ENCODE peak calls at places on chromosomes 12 and 14, in five cellular contexts. K, H, N, W and D are unnamed samples.

GRCh38 chr12:94219622-94220302 is 71.4 kb downstream of the PLXNC1 start:
- DNase-seq in K (no peak), H (no peak), N (no peak), W (no peak), D (no peak)

GRCh38 chr14:96104469-96105057 is 65.4 kb downstream of the C14orf132 start:
- DNase-seq in K (peak), H (peak), N (peak), W (peak), D (peak)

GRCh38 chr14:72653026-72653425 is 240.9 kb downstream of the DPF3 start:
- DNase-seq in K (no peak), H (no peak), N (no peak), W (peak), D (no peak)

GRCh38 chr12:116979109-116979508 is 68.4 kb downstream of the FBXW8 start:
- DNase-seq in K (no peak), H (no peak), N (no peak), W (no peak), D (no peak)

GRCh38 chr12:8905546-8905945 is 8.8 kb upstream of the PHC1 start:
- DNase-seq in K (no peak), H (no peak), N (no peak), W (no peak), D (no peak)

GRCh38 chr12:6229823-6230222 is 29.6 kb downstream of the CD9 start:
- DNase-seq in K (peak), H (peak), N (peak), W (peak), D (peak)

GRCh38 chr14:74979442-74980397 is 23.0 kb upstream of the EIF2B2 start:
- DNase-seq in K (peak), H (no peak), N (no peak), W (peak), D (no peak)

GRCh38 chr12:62190921-62191746 is 69.1 kb upstream of the USP15 start:
- DNase-seq in K (no peak), H (no peak), N (no peak), W (no peak), D (no peak)

GRCh38 chr12:62724947-62725447 is 210.0 kb downstream of the PPM1H start:
- DNase-seq in K (peak), H (peak), N (peak), W (peak), D (peak)

GRCh38 chr12:12333980-12334709 is 15.9 kb downstream of the MANSC1 start:
- DNase-seq in K (peak), H (no peak), N (peak), W (peak), D (no peak)

GRCh38 chr12:115840159-115840558 is 437.3 kb downstream of the MED13L start:
- DNase-seq in K (peak), H (no peak), N (no peak), W (no peak), D (no peak)

GRCh38 chr14:70317969-70318634 is 41.4 kb downstream of the COX16 start:
- DNase-seq in K (peak), H (peak), N (peak), W (peak), D (peak)

GRCh38 chr12:122908915-122909314 is 13.0 kb upstream of the VPS37B start:
- DNase-seq in K (no peak), H (no peak), N (no peak), W (no peak), D (no peak)

GRCh38 chr12:32309811-32310755 is 89.3 kb upstream of the FGD4 start:
- DNase-seq in K (peak), H (no peak), N (peak), W (no peak), D (no peak)

DNA sequence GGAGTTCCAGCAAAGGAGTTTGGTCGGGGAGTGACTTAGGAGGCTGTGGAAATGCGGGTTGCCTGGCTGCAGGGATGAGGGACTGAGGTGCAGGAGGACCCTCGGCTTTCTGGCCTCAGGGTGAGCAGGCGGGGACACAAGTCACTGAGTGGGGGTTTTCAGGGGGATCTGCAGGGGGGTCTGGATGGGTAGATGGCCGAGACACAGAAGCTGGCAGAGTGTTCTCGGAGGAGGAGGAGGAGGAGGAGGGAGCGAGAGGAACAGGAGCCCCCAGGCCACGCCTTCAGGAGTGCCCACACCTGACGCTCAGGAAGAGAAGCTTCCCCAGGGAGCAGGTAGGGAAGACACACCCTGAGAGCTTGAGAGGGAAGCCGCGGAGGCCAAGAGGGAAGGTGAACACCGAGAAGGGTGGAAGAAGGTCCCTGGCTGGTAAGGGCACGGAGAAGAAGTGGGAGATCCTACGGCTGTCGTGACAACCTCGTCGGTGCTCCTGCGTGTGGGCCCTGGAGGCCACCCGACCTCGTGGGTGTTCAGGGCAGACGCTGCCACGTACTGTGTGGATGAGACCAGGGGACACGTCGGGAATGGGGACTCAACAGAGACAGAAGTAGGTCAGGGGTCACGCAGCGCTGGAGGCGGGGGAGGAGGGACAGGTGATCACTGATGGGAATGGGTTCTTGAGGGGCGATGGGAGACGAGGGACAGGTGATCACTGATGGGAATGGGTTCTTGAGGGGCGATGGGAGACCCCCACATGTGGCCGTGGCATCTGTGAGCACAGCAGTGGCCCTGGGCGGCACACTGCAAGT is 109.4 kb downstream of the PIWIL1 start:
- DNase-seq in K (no peak), H (no peak), N (no peak), W (no peak), D (no peak)
- TF ChIP-seq CTCF in K (no peak), H (no peak), N (no peak), W (no peak), D (no peak)

GRCh38 chr12:110741795-110742717 is 635 bp downstream of the PPP1CC start:
- DNase-seq in K (peak), H (no peak), N (peak), W (peak), D (no peak)
- H3K4me3 ChIP-seq in K (peak), H (peak), N (peak), W (peak), D (peak)

DNA sequence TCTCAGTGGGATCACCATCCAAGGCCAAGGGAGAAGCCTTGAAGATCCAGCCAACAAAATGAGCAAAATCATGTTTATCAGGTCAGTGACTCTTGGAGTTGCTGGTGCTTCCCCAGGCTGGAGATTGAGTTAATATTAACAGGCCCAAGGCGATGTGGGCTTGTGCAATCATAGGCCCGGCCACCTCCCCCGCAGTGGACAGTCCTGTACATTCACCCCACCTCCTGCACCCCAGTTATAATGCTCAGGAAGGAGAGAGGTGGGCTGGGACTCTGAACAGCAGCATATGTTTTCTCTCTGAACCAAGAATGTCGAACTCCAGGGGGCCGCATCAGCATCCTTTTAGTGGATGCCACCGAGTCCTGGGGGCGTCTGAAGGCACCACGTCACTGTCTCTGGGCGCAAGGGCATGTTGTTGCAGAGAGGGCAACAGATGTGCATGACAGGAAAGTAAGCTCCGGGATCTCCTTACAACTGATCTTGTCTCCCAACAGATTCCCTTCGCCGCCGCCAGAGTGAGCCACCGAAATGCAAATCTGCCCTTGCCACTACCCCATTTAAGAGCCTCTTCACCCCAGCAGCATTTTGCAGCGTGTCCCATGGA is 32.2 kb upstream of the SERPINA6 start:
- DNase-seq in K (peak), H (no peak), N (peak), W (peak), D (no peak)
- TF ChIP-seq CTCF in K (peak), H (peak), N (peak), W (peak), D (peak)

GRCh38 chr14:105201928-105202513 is 20.9 kb upstream of the NUDT14 start:
- DNase-seq in K (no peak), H (no peak), N (no peak), W (no peak), D (no peak)
- H3K4me3 ChIP-seq in K (no peak), H (no peak), N (no peak), W (no peak), D (no peak)